ENCODE peak calls at places on chromosomes 6 and 20, in seven cellular contexts. X is BE2C, E is AG04449, Y is left ventricle myocardium inferior, V is cardiac fibroblast, P is H1, Q is tibial artery. N is an unnamed sample.

GRCh38 chr6:32854376-32855178 is 585 bp downstream of the PSMB9 start:
- DNase-seq in Y (peak; percentile 41), P (no peak), X (no peak), E (no peak), V (peak; percentile 42), Q (peak; percentile 38), N (peak; percentile 40)

GRCh38 chr20:2890743-2891142 is 17.5 kb downstream of the PTPRA start:
- DNase-seq in Q (no peak), X (no peak), Y (no peak), E (no peak), V (no peak), P (no peak), N (no peak)

GRCh38 chr6:5205877-5206840 is 54.6 kb downstream of the LYRM4 start:
- DNase-seq in E (peak; percentile 29), X (peak; percentile 74), P (no peak), Q (peak; percentile 67), Y (peak; percentile 67), V (peak; percentile 82), N (peak; percentile 87)

GRCh38 chr6:35710241-35710847 is 21.6 kb upstream of the FKBP5 start:
- DNase-seq in X (no peak), P (no peak), V (no peak), Y (no peak), E (no peak), Q (no peak), N (no peak)

GRCh38 chr6:105179244-105180065 is at the start of gene POPDC3:
- DNase-seq in Q (no peak), X (peak; percentile 68), Y (no peak), V (peak; percentile 41), E (no peak), P (no peak), N (peak; percentile 55)

GRCh38 chr20:36572701-36573102 is 695 bp upstream of the TGIF2 start:
- DNase-seq in Q (no peak), P (no peak), E (no peak), Y (no peak), X (no peak), V (peak; percentile 15), N (no peak)

GRCh38 chr20:41786158-41786557 is 168.0 kb upstream of the CHD6 start:
- DNase-seq in X (no peak), E (peak; percentile 34), Y (no peak), V (no peak), P (no peak), Q (no peak), N (no peak)

GRCh38 chr6:14811760-14812428 is 434.0 kb upstream of the JARID2 start:
- DNase-seq in Q (no peak), Y (no peak), X (no peak), V (peak; percentile 83), E (no peak), P (no peak), N (no peak)

GRCh38 chr20:30168025-30168799 is 1089.3 kb upstream of the DEFB115 start:
- DNase-seq in Q (no peak), E (no peak), Y (no peak), P (no peak), X (peak; percentile 6), V (no peak), N (peak; percentile 61)

GRCh38 chr6:1407499-1407990 is 18.2 kb downstream of the FOXF2 start:
- DNase-seq in Q (no peak), E (no peak), X (no peak), V (no peak), Y (no peak), P (no peak), N (no peak)

GRCh38 chr6:76671751-76672150 is 599.3 kb upstream of the IMPG1 start:
- DNase-seq in E (no peak), V (no peak), X (no peak), P (no peak), Q (no peak), Y (no peak), N (no peak)

GRCh38 chr6:30885999-30886896 is 1.9 kb downstream of the DDR1 start:
- DNase-seq in X (peak; percentile 73), P (peak; percentile 87), V (peak; percentile 69), E (no peak), Q (peak; percentile 50), Y (peak; percentile 48), N (peak; percentile 80)

GRCh38 chr20:47741669-47742345 is 43.5 kb downstream of the SULF2 start:
- DNase-seq in P (no peak), Q (no peak), X (no peak), V (no peak), Y (no peak), E (no peak), N (peak; percentile 52)

GRCh38 chr6:80742481-80742880 is 636.0 kb downstream of the BCKDHB start:
- DNase-seq in V (peak; percentile 54), X (peak; percentile 16), Q (no peak), E (no peak), Y (no peak), P (no peak), N (no peak)

GRCh38 chr6:168243812-168244376 is 75.7 kb downstream of the DACT2 start:
- DNase-seq in Y (no peak), X (no peak), E (no peak), V (no peak), Q (no peak), P (no peak), N (no peak)

GRCh38 chr6:26519359-26519758 is 18.8 kb upstream of the HMGN4 start:
- DNase-seq in Y (no peak), X (no peak), V (no peak), P (no peak), E (no peak), Q (no peak), N (no peak)

GRCh38 chr6:26520840-26521484 is 17.2 kb upstream of the HMGN4 start:
- DNase-seq in Q (peak; percentile 85), P (no peak), X (peak; percentile 90), V (peak; percentile 93), E (no peak), Y (peak; percentile 88), N (peak; percentile 91)

GRCh38 chr6:26521485-26522391 is 16.4 kb upstream of the HMGN4 start:
- DNase-seq in V (peak; percentile 83), Y (peak; percentile 88), Q (peak; percentile 69), X (peak; percentile 54), P (no peak), E (no peak), N (peak; percentile 94)

GRCh38 chr6:26516481-26517427 is 16.7 kb downstream of the BTN1A1 start:
- DNase-seq in Q (no peak), V (no peak), X (no peak), E (no peak), Y (no peak), P (no peak), N (no peak)

DNA sequence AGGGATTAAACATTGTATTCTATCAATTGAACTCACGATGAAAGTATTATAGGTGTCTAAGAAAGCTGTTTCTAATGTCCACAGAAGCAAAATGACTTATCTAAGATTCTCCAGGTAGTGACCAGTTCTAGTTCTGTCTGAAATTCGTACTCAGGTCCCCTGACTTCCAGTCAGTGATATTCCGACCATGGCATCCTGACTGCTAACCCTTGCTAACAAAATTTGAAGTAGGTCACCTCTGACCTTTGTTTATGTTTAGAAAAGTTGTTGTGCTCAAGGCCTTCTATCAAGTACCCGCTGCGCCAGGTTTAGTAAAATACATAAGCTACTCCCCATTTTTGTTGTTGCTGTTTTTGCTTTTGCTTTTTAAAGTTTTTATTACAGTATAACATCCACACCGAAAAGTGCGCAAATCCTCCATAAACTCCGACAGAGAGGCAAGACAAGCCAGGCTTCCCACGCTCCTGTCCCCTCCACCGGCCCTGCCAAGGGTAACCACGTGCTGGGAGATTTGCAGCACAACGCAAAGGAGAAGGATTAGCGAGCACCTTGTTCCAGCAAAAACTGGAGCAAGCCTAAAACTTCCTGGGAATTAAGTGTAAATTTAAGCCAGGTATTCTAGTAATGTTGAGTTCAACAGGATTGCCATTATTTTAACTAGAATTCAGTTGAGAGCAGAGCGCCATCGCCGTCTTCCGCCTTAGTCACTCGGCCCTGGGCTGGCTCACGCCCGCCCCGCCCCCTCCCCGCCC is 17.9 kb upstream of the HMGN4 start:
- DNase-seq in X (peak; percentile 63), V (no peak), Q (no peak), Y (no peak), P (no peak), E (no peak), N (no peak)
- H3K4me3 ChIP-seq in X (peak overlapping the region; percentile 61), V (peak overlapping the region; percentile 32), Q (peak overlapping the region; percentile 76), Y (peak overlapping the region; percentile 74), P (peak overlapping the region; percentile 60), E (peak overlapping the region; percentile 55), N (peak overlapping the region; percentile 97)

GRCh38 chr20:755931-756330 is 12.4 kb downstream of the SLC52A3 start:
- DNase-seq in V (no peak), X (no peak), P (no peak), Y (no peak), E (no peak), Q (no peak), N (no peak)

GRCh38 chr20:761418-762381 is 6.6 kb downstream of the SLC52A3 start:
- DNase-seq in E (no peak), Q (no peak), V (no peak), X (no peak), P (no peak), Y (no peak), N (no peak)

GRCh38 chr20:764255-764654 is 4.0 kb downstream of the SLC52A3 start:
- DNase-seq in X (no peak), V (no peak), Y (no peak), Q (no peak), E (no peak), P (no peak), N (no peak)

GRCh38 chr20:757509-757908 is 10.8 kb downstream of the SLC52A3 start:
- DNase-seq in P (no peak), V (no peak), E (no peak), Y (no peak), Q (no peak), X (no peak), N (no peak)

GRCh38 chr20:760751-761417 is 7.4 kb downstream of the SLC52A3 start:
- DNase-seq in Q (no peak), Y (no peak), E (no peak), V (peak; percentile 18), X (peak; percentile 30), P (peak; percentile 59), N (peak; percentile 19)
- H3K4me3 ChIP-seq in Q (no peak overlapping the region), Y (no peak overlapping the region), E (no peak overlapping the region), V (no peak overlapping the region), X (no peak overlapping the region), P (peak overlapping the region; percentile 26), N (no peak overlapping the region)

DNA sequence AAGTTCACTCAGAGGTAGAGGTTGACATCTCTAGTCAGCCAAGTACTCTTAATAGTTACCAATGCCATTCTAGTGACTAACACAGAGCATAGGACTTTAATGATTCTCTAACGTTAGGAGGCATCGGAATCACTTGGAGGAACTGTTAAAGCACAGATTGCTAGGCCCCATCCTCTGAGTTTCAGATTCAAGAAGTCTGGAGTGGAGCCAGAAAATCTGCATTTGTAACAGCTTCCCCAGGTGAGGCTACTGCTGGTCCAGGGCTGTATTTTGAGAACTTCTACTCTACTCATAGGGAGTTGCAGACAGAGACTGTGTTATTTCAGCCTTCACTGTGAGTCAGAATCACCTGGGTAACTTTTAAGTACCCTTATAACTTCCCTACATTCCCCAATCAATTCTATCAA is 5.7 kb downstream of the LMBRD1 start:
- DNase-seq in E (no peak), Y (no peak), V (no peak), X (no peak), P (no peak), Q (no peak), N (no peak)
- H3K4me3 ChIP-seq in E (no peak overlapping the region), Y (no peak overlapping the region), V (no peak overlapping the region), X (no peak overlapping the region), P (no peak overlapping the region), Q (no peak overlapping the region), N (no peak overlapping the region)

DNA sequence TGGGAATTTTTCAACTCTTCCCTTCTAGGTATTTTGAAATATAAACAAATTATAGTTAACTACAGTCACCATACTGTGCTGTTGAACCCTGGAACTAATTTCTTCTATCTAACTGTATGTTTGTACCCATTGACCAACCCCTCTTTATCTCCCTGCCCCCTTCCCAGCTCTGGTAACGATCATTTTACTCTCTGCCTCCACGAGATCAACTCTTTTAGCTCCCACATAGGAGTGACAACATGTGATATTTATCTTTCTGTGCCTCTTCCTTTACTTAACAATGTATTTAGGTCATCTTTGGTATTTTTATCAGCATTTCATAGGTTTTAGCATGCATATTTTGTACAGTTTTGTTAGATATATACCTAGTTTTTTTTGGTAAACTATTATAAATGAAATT is 45.9 kb downstream of the ASXL1 start:
- DNase-seq in P (no peak), V (no peak), X (no peak), Q (no peak), Y (no peak), E (no peak), N (no peak)
- H3K4me3 ChIP-seq in P (no peak overlapping the region), V (no peak overlapping the region), X (no peak overlapping the region), Q (no peak overlapping the region), Y (no peak overlapping the region), E (no peak overlapping the region), N (no peak overlapping the region)

N was measured in right cardiac atrium.